ENCODE peak calls at places on chromosomes 16 and 17, in four cellular contexts. J is GF-D8; X is Daoy; V is activated CD4-positive, alpha-beta T cell treated with anti-CD3 and anti-CD28 coated beads, Interleukin-2, amount 50 U/mL, for 1 hour. F is an unnamed sample.

GRCh38 chr17:78151514-78152008 is 5.4 kb downstream of the C17orf99 start:
- DNase-seq in J (no peak), X (no peak), V (no peak), F (no peak)

GRCh38 chr17:63702223-63702577 is 2.3 kb upstream of the LIMD2 start:
- DNase-seq in J (peak), V (peak), X (no peak), F (peak)

GRCh38 chr16:90041896-90042473 is 22.7 kb upstream of the DBNDD1 start:
- DNase-seq in X (no peak), V (no peak), J (no peak), F (no peak)

GRCh38 chr17:1460233-1460632 is 4.2 kb upstream of the CRK start:
- DNase-seq in V (no peak), X (peak), J (no peak), F (no peak)

GRCh38 chr17:6712854-6713129 is 377 bp downstream of the SLC13A5 start:
- DNase-seq in V (no peak), X (no peak), J (no peak), F (no peak)

GRCh38 chr17:1227917-1228751 is 42.1 kb upstream of the BHLHA9 start:
- DNase-seq in V (no peak), X (no peak), J (peak), F (peak)

GRCh38 chr17:27446569-27447301 is 9.5 kb upstream of the KSR1 start:
- DNase-seq in X (peak), V (no peak), J (no peak), F (no peak)

GRCh38 chr17:76594676-76595075 is 9.0 kb upstream of the ST6GALNAC2 start:
- DNase-seq in V (no peak), J (no peak), X (no peak), F (no peak)

GRCh38 chr16:21684199-21684598 is 20.4 kb downstream of the OTOA start:
- DNase-seq in J (no peak), V (peak), X (peak), F (peak)

GRCh38 chr17:63450551-63450950 is 4.4 kb upstream of the CYB561 start:
- DNase-seq in V (no peak), X (peak), J (no peak), F (peak)

GRCh38 chr17:33892677-33893076 is 362.4 kb upstream of the CCL2 start:
- DNase-seq in V (no peak), X (no peak), J (no peak), F (no peak)

GRCh38 chr16:17295948-17296347 is 174.8 kb downstream of the XYLT1 start:
- DNase-seq in J (no peak), V (no peak), X (no peak), F (no peak)

GRCh38 chr17:74446551-74447500 is 14.9 kb downstream of the GPRC5C start:
- DNase-seq in X (peak), J (no peak), V (no peak), F (peak)

GRCh38 chr17:83099086-83099540 is 19.7 kb downstream of the METRNL start:
- DNase-seq in V (no peak), J (no peak), X (no peak), F (no peak)

GRCh38 chr16:67667434-67667816 is 811 bp downstream of the C16orf86 start:
- DNase-seq in V (no peak), J (no peak), X (no peak), F (no peak)

GRCh38 chr17:37774508-37774907 is 29.6 kb upstream of the HNF1B start:
- DNase-seq in V (no peak), J (no peak), X (no peak), F (no peak)

GRCh38 chr16:85067431-85067830 is 39.8 kb downstream of the KIAA0513 start:
- DNase-seq in J (no peak), X (no peak), V (no peak), F (no peak)

GRCh38 chr17:77318491-77319210 is 177.9 kb downstream of the SEC14L1 start:
- DNase-seq in V (no peak), J (no peak), X (peak), F (no peak)

GRCh38 chr17:76265624-76266243 is 586 bp downstream of the UBALD2 start:
- DNase-seq in X (peak), V (peak), J (no peak), F (peak)

GRCh38 chr17:7307686-7308624 is 527 bp downstream of the EIF5A start:
- DNase-seq in J (no peak), V (peak), X (peak), F (peak)

GRCh38 chr17:28598389-28598788 is 436 bp downstream of the SPAG5 start:
- DNase-seq in X (no peak), V (no peak), J (no peak), F (no peak)

GRCh38 chr17:63356275-63356905 is 89.7 kb downstream of the CYB561 start:
- DNase-seq in J (no peak), X (peak), V (no peak), F (no peak)

GRCh38 chr17:29143894-29144293 is 36.3 kb downstream of the MYO18A start:
- DNase-seq in X (no peak), J (no peak), V (no peak), F (no peak)